ENCODE peak calls at places on chromosomes 5 and 9, in four cellular contexts. M is NCI-H2171 treated with DMSO at 0.1 percent for 48 hours, P is DMS153, W is foreskin melanocyte. C is an unnamed sample.

GRCh38 chr5:73648490-73648889 is 22.5 kb downstream of the ARHGEF28 start:
- DNase-seq in W (no peak), P (no peak), M (no peak), C (no peak)

GRCh38 chr9:100206899-100207298 is 107.9 kb downstream of the INVS start:
- DNase-seq in P (no peak), M (no peak), W (no peak), C (no peak)

GRCh38 chr5:2538169-2538568 is 213.3 kb downstream of the IRX2 start:
- DNase-seq in P (peak; percentile 12), M (no peak), W (no peak), C (no peak)

GRCh38 chr5:95530441-95530840 is 24.3 kb downstream of the SKIC3 start:
- DNase-seq in W (peak; percentile 95), P (no peak), M (no peak), C (no peak)

GRCh38 chr5:164562271-164562856 is 1056.9 kb downstream of the MAT2B start:
- DNase-seq in P (no peak), M (no peak), W (no peak), C (no peak)

GRCh38 chr5:16573401-16573800 is 43.4 kb downstream of the RETREG1 start:
- DNase-seq in P (no peak), M (no peak), W (no peak), C (no peak)

GRCh38 chr9:93123561-93124283 is 10.3 kb downstream of the NINJ1 start:
- DNase-seq in P (no peak), M (no peak), W (no peak), C (no peak)

GRCh38 chr9:121427899-121428298 is 57.8 kb upstream of the STOM start:
- DNase-seq in W (no peak), M (no peak), P (no peak), C (no peak)

GRCh38 chr9:137963525-137963924 is 85.9 kb downstream of the CACNA1B start:
- DNase-seq in W (no peak), P (no peak), M (no peak), C (no peak)

GRCh38 chr9:30574355-30575151 is 1809.9 kb upstream of the ACO1 start:
- DNase-seq in W (no peak), P (no peak), M (no peak), C (no peak)

GRCh38 chr9:128372784-128373183 is 1.6 kb downstream of the URM1 start:
- DNase-seq in P (no peak), W (peak; percentile 54), M (no peak), C (no peak)

GRCh38 chr5:55160493-55161209 is 680 bp downstream of the GPX8 start:
- DNase-seq in P (no peak), M (no peak), W (peak; percentile 88), C (no peak)

GRCh38 chr9:86892576-86892975 is 54.7 kb downstream of the GAS1 start:
- DNase-seq in P (no peak), W (no peak), M (no peak), C (no peak)

GRCh38 chr5:32278403-32278802 is 34.3 kb downstream of the MTMR12 start:
- DNase-seq in M (no peak), P (no peak), W (no peak), C (no peak)

GRCh38 chr9:70260606-70261005 is 1.8 kb downstream of the SMC5 start:
- DNase-seq in M (no peak), P (no peak), W (no peak), C (no peak)

GRCh38 chr9:65449423-65449822 is 164.4 kb upstream of the FOXD4L5 start:
- DNase-seq in M (no peak), W (no peak), P (no peak), C (no peak)

GRCh38 chr9:96871176-96871575 is 16.9 kb upstream of the ZNF782 start:
- DNase-seq in P (no peak), W (no peak), M (no peak), C (no peak)

GRCh38 chr9:130993303-130994030 is 15.5 kb upstream of the LAMC3 start:
- DNase-seq in M (no peak), P (no peak), W (no peak), C (no peak)

GRCh38 chr5:150945501-150945900 is 40.7 kb upstream of the ZNF300 start:
- DNase-seq in P (no peak), W (no peak), M (no peak), C (no peak)

GRCh38 chr9:133506653-133507038 is 18.1 kb downstream of the MYMK start:
- DNase-seq in W (no peak), M (no peak), P (peak; percentile 57), C (no peak)

GRCh38 chr9:116697341-116697740 is 10.2 kb downstream of the TRIM32 start:
- DNase-seq in P (no peak), W (peak; percentile 94), M (no peak), C (no peak)

GRCh38 chr9:18485691-18486090 is 11.7 kb downstream of the ADAMTSL1 start:
- DNase-seq in W (no peak), M (no peak), P (no peak), C (no peak)

GRCh38 chr5:120449501-120449900 is 14.6 kb upstream of the PRR16 start:
- DNase-seq in M (no peak), P (no peak), W (no peak), C (no peak)

GRCh38 chr5:81802020-81802419 is 51.1 kb upstream of the SSBP2 start:
- DNase-seq in M (no peak), W (no peak), P (no peak), C (no peak)

GRCh38 chr5:108788142-108788541 is 40.4 kb downstream of the FER start:
- DNase-seq in M (no peak), W (no peak), P (no peak), C (no peak)

GRCh38 chr9:24844217-24844616 is 298.5 kb upstream of the IZUMO3 start:
- DNase-seq in M (no peak), W (no peak), P (no peak), C (no peak)

GRCh38 chr5:93054424-93055165 is 526.4 kb downstream of the NR2F1-AS1 start:
- DNase-seq in P (no peak), W (no peak), M (no peak), C (no peak)

GRCh38 chr9:129250786-129251185 is 72.7 kb upstream of the IER5L start:
- DNase-seq in W (no peak), M (no peak), P (no peak), C (no peak)

GRCh38 chr9:113515862-113516261 is 52.3 kb downstream of the RGS3 start:
- DNase-seq in W (no peak), P (no peak), M (no peak), C (no peak)

GRCh38 chr5:139064613-139065012 is 133.6 kb downstream of the SIL1 start:
- DNase-seq in M (no peak), W (no peak), P (peak; percentile 51), C (peak; percentile 22)

GRCh38 chr9:115672477-115673316 is 480.9 kb upstream of the PAPPA start:
- DNase-seq in M (no peak), P (no peak), W (peak; percentile 72), C (no peak)

GRCh38 chr5:95284512-95285405 is at the start of gene MCTP1:
- DNase-seq in M (peak; percentile 20), P (no peak), W (no peak), C (peak; percentile 64)

GRCh38 chr5:4050203-4050602 is 454.6 kb downstream of the IRX1 start:
- DNase-seq in M (no peak), P (no peak), W (no peak), C (no peak)

GRCh38 chr5:116859666-116860320 is 285.2 kb upstream of the SEMA6A start:
- DNase-seq in M (no peak), P (no peak), W (peak; percentile 44), C (no peak)

GRCh38 chr5:168874713-168875380 is 295.7 kb upstream of the PANK3 start:
- DNase-seq in M (no peak), P (no peak), W (no peak), C (no peak)

GRCh38 chr5:57216714-57217113 is 42.9 kb downstream of the GPBP1 start:
- DNase-seq in P (no peak), M (no peak), W (no peak), C (no peak)

GRCh38 chr5:174064171-174064570 is 18.7 kb downstream of the NSG2 start:
- DNase-seq in W (no peak), M (no peak), P (no peak), C (no peak)

GRCh38 chr5:33067291-33067690 is 356.2 kb downstream of the NPR3 start:
- DNase-seq in W (no peak), M (no peak), P (no peak), C (no peak)

GRCh38 chr9:100700689-100701318 is 122.9 kb downstream of the CAVIN4 start:
- DNase-seq in M (peak; percentile 40), P (peak; percentile 16), W (no peak), C (peak; percentile 37)

C was measured in NCI-H345.